ENCODE peak calls at places on chromosomes 2 and 18, in four cellular contexts. One of them, this sample, is unnamed.
A peak's percentile ranks its signal among the peaks of the same experiment; 100 is the strongest.

GRCh38 chr2:30359644-30360167 is 87.3 kb upstream of the LCLAT1 start:
- DNase-seq in T-helper 9 cell: no peak
- DNase-seq in progenitor cell of endocrine pancreas: no peak
- DNase-seq in naive B cell: no peak
- DNase-seq in this sample: no peak

GRCh38 chr2:214410918-214411554 is at the start of gene VWC2L:
- DNase-seq in T-helper 9 cell: no peak
- DNase-seq in progenitor cell of endocrine pancreas: peak; percentile 85
- DNase-seq in naive B cell: no peak
- DNase-seq in this sample: no peak

GRCh38 chr2:56008661-56009411 is 85.3 kb upstream of the EFEMP1 start:
- DNase-seq in T-helper 9 cell: no peak
- DNase-seq in progenitor cell of endocrine pancreas: no peak
- DNase-seq in naive B cell: no peak
- DNase-seq in this sample: no peak

GRCh38 chr2:196331143-196331542 is 159.8 kb upstream of the STK17B start:
- DNase-seq in T-helper 9 cell: no peak
- DNase-seq in progenitor cell of endocrine pancreas: no peak
- DNase-seq in naive B cell: no peak
- DNase-seq in this sample: no peak

GRCh38 chr2:106581755-106582430 is 94.7 kb downstream of the CD8B2 start:
- DNase-seq in T-helper 9 cell: peak; percentile 6
- DNase-seq in progenitor cell of endocrine pancreas: peak; percentile 33
- DNase-seq in naive B cell: peak; percentile 20
- DNase-seq in this sample: peak; percentile 12

GRCh38 chr2:55827855-55828254 is 95.7 kb downstream of the EFEMP1 start:
- DNase-seq in T-helper 9 cell: no peak
- DNase-seq in progenitor cell of endocrine pancreas: no peak
- DNase-seq in naive B cell: no peak
- DNase-seq in this sample: no peak

GRCh38 chr2:64105676-64106461 is 38.4 kb downstream of the PELI1 start:
- DNase-seq in T-helper 9 cell: no peak
- DNase-seq in progenitor cell of endocrine pancreas: no peak
- DNase-seq in naive B cell: no peak
- DNase-seq in this sample: no peak

GRCh38 chr18:53909668-53910067 is 314.8 kb downstream of the MBD2 start:
- DNase-seq in T-helper 9 cell: no peak
- DNase-seq in progenitor cell of endocrine pancreas: no peak
- DNase-seq in naive B cell: no peak
- DNase-seq in this sample: no peak

GRCh38 chr2:129812071-129812470 is 167.4 kb upstream of the RAB6C start:
- DNase-seq in T-helper 9 cell: no peak
- DNase-seq in progenitor cell of endocrine pancreas: no peak
- DNase-seq in naive B cell: peak; percentile 8
- DNase-seq in this sample: no peak

GRCh38 chr2:241009601-241010530 is 11.4 kb downstream of the SNED1 start:
- DNase-seq in T-helper 9 cell: no peak
- DNase-seq in progenitor cell of endocrine pancreas: peak; percentile 10
- DNase-seq in naive B cell: no peak
- DNase-seq in this sample: no peak

GRCh38 chr2:149018971-149019370 is 19.5 kb upstream of the LYPD6B start:
- DNase-seq in T-helper 9 cell: no peak
- DNase-seq in progenitor cell of endocrine pancreas: no peak
- DNase-seq in naive B cell: no peak
- DNase-seq in this sample: no peak

GRCh38 chr18:24514439-24514838 is 54.0 kb downstream of the HRH4 start:
- DNase-seq in T-helper 9 cell: no peak
- DNase-seq in progenitor cell of endocrine pancreas: no peak
- DNase-seq in naive B cell: no peak
- DNase-seq in this sample: no peak

GRCh38 chr2:19746611-19747309 is 155.0 kb downstream of the TTC32 start:
- DNase-seq in T-helper 9 cell: no peak
- DNase-seq in progenitor cell of endocrine pancreas: peak; percentile 53
- DNase-seq in naive B cell: no peak
- DNase-seq in this sample: no peak

GRCh38 chr2:124018894-124019293 is 6.2 kb upstream of the CNTNAP5 start:
- DNase-seq in T-helper 9 cell: no peak
- DNase-seq in progenitor cell of endocrine pancreas: no peak
- DNase-seq in naive B cell: no peak
- DNase-seq in this sample: no peak

GRCh38 chr18:10851824-10852225 is 297.5 kb downstream of the PIEZO2 start:
- DNase-seq in T-helper 9 cell: no peak
- DNase-seq in progenitor cell of endocrine pancreas: no peak
- DNase-seq in naive B cell: peak; percentile 11
- DNase-seq in this sample: no peak

GRCh38 chr2:26483957-26484565 is 6.1 kb upstream of the OTOF start:
- DNase-seq in T-helper 9 cell: no peak
- DNase-seq in progenitor cell of endocrine pancreas: no peak
- DNase-seq in naive B cell: no peak
- DNase-seq in this sample: no peak

GRCh38 chr2:190838492-190838910 is 42.1 kb upstream of the GLS start:
- DNase-seq in T-helper 9 cell: no peak
- DNase-seq in progenitor cell of endocrine pancreas: no peak
- DNase-seq in naive B cell: no peak
- DNase-seq in this sample: no peak